ENCODE peak calls at places on chromosome 14, in four cellular contexts. One of them, this sample, is unnamed.

GRCh38 chr14:50007123-50007903 is 109.1 kb downstream of the VCPKMT start:
- DNase-seq in A172: no peak
- DNase-seq in activated CD4-positive, alpha-beta memory T cell treated with anti-CD3 and anti-CD28 coated beads for 36 hours: no peak
- DNase-seq in BJ: no peak
- DNase-seq in this sample: no peak

GRCh38 chr14:59060841-59061240 is 127.6 kb upstream of the DAAM1 start:
- DNase-seq in activated CD4-positive, alpha-beta memory T cell treated with anti-CD3 and anti-CD28 coated beads for 36 hours: no peak
- DNase-seq in A172: no peak
- DNase-seq in BJ: no peak
- DNase-seq in this sample: no peak

GRCh38 chr14:72880164-72880563 is 13.7 kb downstream of the DPF3 start:
- DNase-seq in activated CD4-positive, alpha-beta memory T cell treated with anti-CD3 and anti-CD28 coated beads for 36 hours: no peak
- DNase-seq in A172: no peak
- DNase-seq in BJ: no peak
- DNase-seq in this sample: no peak

GRCh38 chr14:73231874-73232851 is 5.1 kb upstream of the PAPLN start:
- DNase-seq in A172: no peak
- DNase-seq in BJ: no peak
- DNase-seq in activated CD4-positive, alpha-beta memory T cell treated with anti-CD3 and anti-CD28 coated beads for 36 hours: peak
- DNase-seq in this sample: peak

GRCh38 chr14:22375321-22375930 is 213.6 kb downstream of the DAD1 start:
- DNase-seq in BJ: no peak
- DNase-seq in activated CD4-positive, alpha-beta memory T cell treated with anti-CD3 and anti-CD28 coated beads for 36 hours: no peak
- DNase-seq in A172: peak
- DNase-seq in this sample: peak

GRCh38 chr14:22194669-22195068 is 394.4 kb downstream of the DAD1 start:
- DNase-seq in A172: no peak
- DNase-seq in activated CD4-positive, alpha-beta memory T cell treated with anti-CD3 and anti-CD28 coated beads for 36 hours: no peak
- DNase-seq in BJ: no peak
- DNase-seq in this sample: no peak

GRCh38 chr14:89957791-89958190 is 2.1 kb downstream of the TDP1 start:
- DNase-seq in BJ: no peak
- DNase-seq in activated CD4-positive, alpha-beta memory T cell treated with anti-CD3 and anti-CD28 coated beads for 36 hours: no peak
- DNase-seq in A172: peak
- DNase-seq in this sample: peak

GRCh38 chr14:89669209-89669608 is 252.2 kb upstream of the FOXN3 start:
- DNase-seq in A172: no peak
- DNase-seq in activated CD4-positive, alpha-beta memory T cell treated with anti-CD3 and anti-CD28 coated beads for 36 hours: peak
- DNase-seq in BJ: no peak
- DNase-seq in this sample: no peak

GRCh38 chr14:101020971-101021370 is 117.4 kb upstream of the RTL1 start:
- DNase-seq in A172: no peak
- DNase-seq in activated CD4-positive, alpha-beta memory T cell treated with anti-CD3 and anti-CD28 coated beads for 36 hours: peak
- DNase-seq in BJ: no peak
- DNase-seq in this sample: no peak

GRCh38 chr14:37864861-37865718 is 269.7 kb downstream of the TTC6 start:
- DNase-seq in activated CD4-positive, alpha-beta memory T cell treated with anti-CD3 and anti-CD28 coated beads for 36 hours: no peak
- DNase-seq in BJ: peak
- DNase-seq in A172: peak
- DNase-seq in this sample: no peak

GRCh38 chr14:42782744-42783143 is 1176.1 kb downstream of the LRFN5 start:
- DNase-seq in A172: no peak
- DNase-seq in activated CD4-positive, alpha-beta memory T cell treated with anti-CD3 and anti-CD28 coated beads for 36 hours: no peak
- DNase-seq in BJ: no peak
- DNase-seq in this sample: no peak

GRCh38 chr14:104659764-104660523 is 29.5 kb upstream of the INF2 start:
- DNase-seq in BJ: no peak
- DNase-seq in A172: no peak
- DNase-seq in activated CD4-positive, alpha-beta memory T cell treated with anti-CD3 and anti-CD28 coated beads for 36 hours: no peak
- DNase-seq in this sample: no peak

GRCh38 chr14:99275222-99275584 is 3.2 kb upstream of the BCL11B start:
- DNase-seq in BJ: no peak
- DNase-seq in A172: no peak
- DNase-seq in activated CD4-positive, alpha-beta memory T cell treated with anti-CD3 and anti-CD28 coated beads for 36 hours: no peak
- DNase-seq in this sample: no peak

GRCh38 chr14:57382283-57382682 is 8.1 kb upstream of the NAA30 start:
- DNase-seq in A172: peak
- DNase-seq in BJ: peak
- DNase-seq in activated CD4-positive, alpha-beta memory T cell treated with anti-CD3 and anti-CD28 coated beads for 36 hours: no peak
- DNase-seq in this sample: no peak

GRCh38 chr14:105974902-105975301 is 448.5 kb downstream of the TMEM121 start:
- DNase-seq in activated CD4-positive, alpha-beta memory T cell treated with anti-CD3 and anti-CD28 coated beads for 36 hours: peak
- DNase-seq in A172: peak
- DNase-seq in BJ: no peak
- DNase-seq in this sample: peak

GRCh38 chr14:37791384-37792036 is 196.1 kb downstream of the TTC6 start:
- DNase-seq in BJ: no peak
- DNase-seq in activated CD4-positive, alpha-beta memory T cell treated with anti-CD3 and anti-CD28 coated beads for 36 hours: no peak
- DNase-seq in A172: no peak
- DNase-seq in this sample: no peak